ENCODE peak calls at places on chromosome X, in five cellular contexts. W is spleen, O is vagina, A is gastrocnemius medialis, E is HL-60. U is an unnamed sample.
A peak's percentile ranks its signal among the peaks of the same experiment; 100 is the strongest.

GRCh38 chrX:1416965-1417760 is 25.2 kb upstream of the SLC25A6 start:
- DNase-seq in W (peak; percentile 40), O (no peak), A (no peak), E (no peak), U (no peak)

GRCh38 chrX:96770315-96770714 is 85.7 kb downstream of the DIAPH2 start:
- DNase-seq in W (no peak), O (no peak), A (no peak), E (no peak), U (no peak)

GRCh38 chrX:38627683-38628082 is 66.3 kb downstream of the TSPAN7 start:
- DNase-seq in W (no peak), O (no peak), A (peak; percentile 27), E (peak; percentile 13), U (no peak)

GRCh38 chrX:283115-283845 is 2.1 kb downstream of the PLCXD1 start:
- DNase-seq in W (peak; percentile 96), O (no peak), A (peak; percentile 83), E (peak; percentile 70), U (peak; percentile 76)

GRCh38 chrX:103614999-103615398 is 7.2 kb downstream of the TCEAL3 start:
- DNase-seq in W (no peak), O (no peak), A (no peak), E (no peak), U (no peak)

GRCh38 chrX:10726647-10727046 is 106.3 kb upstream of the MID1 start:
- DNase-seq in W (no peak), O (no peak), A (no peak), E (no peak), U (no peak)

GRCh38 chrX:1105671-1106419 is 106.6 kb downstream of the CRLF2 start:
- DNase-seq in W (no peak), O (no peak), A (no peak), E (no peak), U (no peak)

GRCh38 chrX:10395643-10396042 is 224.7 kb downstream of the MID1 start:
- DNase-seq in W (no peak), O (no peak), A (no peak), E (no peak), U (no peak)

GRCh38 chrX:23937100-23937499 is 29.3 kb downstream of the CXorf58 start:
- DNase-seq in W (no peak), O (no peak), A (no peak), E (no peak), U (no peak)

GRCh38 chrX:107576841-107577240 is 51.5 kb upstream of the PRPS1 start:
- DNase-seq in W (no peak), O (no peak), A (no peak), E (no peak), U (no peak)

GRCh38 chrX:32966956-32967355 is 244.4 kb downstream of the DMD start:
- DNase-seq in W (no peak), O (no peak), A (no peak), E (no peak), U (no peak)

GRCh38 chrX:1465261-1466231 is 12.8 kb upstream of the ASMTL start:
- DNase-seq in W (peak; percentile 75), O (peak; percentile 84), A (no peak), E (no peak), U (no peak)

GRCh38 chrX:51899741-51900140 is 6.3 kb downstream of the MAGED1 start:
- DNase-seq in W (no peak), O (no peak), A (no peak), E (no peak), U (no peak)

GRCh38 chrX:12315526-12315925 is 177.3 kb downstream of the FRMPD4 start:
- DNase-seq in W (no peak), O (no peak), A (no peak), E (no peak), U (no peak)

GRCh38 chrX:15204130-15204751 is 65.6 kb downstream of the ASB9 start:
- DNase-seq in W (no peak), O (no peak), A (no peak), E (no peak), U (no peak)

GRCh38 chrX:123846598-123847038 is 13.2 kb upstream of the XIAP start:
- DNase-seq in W (no peak), O (no peak), A (no peak), E (no peak), U (no peak)

GRCh38 chrX:67544871-67545771 is 1.3 kb downstream of the AR start:
- DNase-seq in W (peak; percentile 69), O (no peak), A (peak; percentile 28), E (no peak), U (no peak)

GRCh38 chrX:54807524-54808108 is at the start of gene MAGED2:
- DNase-seq in W (peak; percentile 85), O (no peak), A (no peak), E (no peak), U (no peak)

GRCh38 chrX:148588649-148589310 is 88.4 kb downstream of the AFF2 start:
- DNase-seq in W (no peak), O (no peak), A (no peak), E (no peak), U (no peak)

GRCh38 chrX:133913658-133914388 is 71.6 kb downstream of the GPC3 start:
- DNase-seq in W (no peak), O (no peak), A (no peak), E (no peak), U (no peak)
- H3K27ac ChIP-seq in W (no peak overlapping the region), O (no peak overlapping the region), A (no peak overlapping the region), E (no peak overlapping the region), U (no peak overlapping the region)

GRCh38 chrX:39805825-39806224 is 291.9 kb downstream of the BCOR start:
- DNase-seq in W (no peak), O (no peak), A (no peak), E (no peak), U (no peak)
- TF ChIP-seq CTCF in W (no peak), O (no peak), A (no peak), E (no peak), U (no peak)

DNA sequence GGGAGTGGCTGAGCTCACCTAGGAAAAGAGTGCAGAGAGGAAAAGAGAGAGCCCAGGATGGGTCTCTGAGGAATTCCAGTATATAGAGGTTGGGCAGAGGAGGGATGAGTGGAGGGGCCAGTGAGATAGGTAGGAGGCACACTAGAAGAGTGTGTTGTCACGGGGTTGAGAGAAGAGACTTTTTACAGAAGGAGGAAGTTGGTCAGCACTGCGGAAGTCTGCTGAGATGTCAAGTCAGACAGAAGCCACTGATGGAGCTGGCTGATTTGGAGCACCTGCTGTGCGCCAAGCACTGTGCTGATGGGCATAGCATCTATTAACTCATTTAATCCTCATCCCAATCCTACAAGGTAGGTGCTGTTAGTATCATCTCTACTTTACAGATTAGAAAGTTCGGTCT is 60.4 kb downstream of the EFNB1 start:
- DNase-seq in W (no peak), O (no peak), A (no peak), E (no peak), U (no peak)
- H3K27me3 ChIP-seq in W (peaks cover 5% of the 10 kb centered on the region), O (no peaks in the 10 kb centered on the region), A (peaks cover 3% of the 10 kb centered on the region), E (peaks cover 3% of the 10 kb centered on the region), U (no peaks in the 10 kb centered on the region)

GRCh38 chrX:40173662-40174593 is 76.2 kb upstream of the BCOR start:
- DNase-seq in W (peak; percentile 80), O (peak; percentile 43), A (no peak), E (peak; percentile 59), U (no peak)

GRCh38 chrX:40175416-40176255 is 77.9 kb upstream of the BCOR start:
- DNase-seq in W (peak; percentile 97), O (peak; percentile 84), A (peak; percentile 50), E (peak; percentile 83), U (no peak)

GRCh38 chrX:40172980-40173661 is 75.4 kb upstream of the BCOR start:
- DNase-seq in W (no peak), O (no peak), A (no peak), E (no peak), U (no peak)

GRCh38 chrX:40176256-40176978 is 78.7 kb upstream of the BCOR start:
- DNase-seq in W (peak; percentile 95), O (peak; percentile 95), A (peak; percentile 56), E (peak; percentile 62), U (no peak)

GRCh38 chrX:40174594-40175415 is 77.0 kb upstream of the BCOR start:
- DNase-seq in W (peak; percentile 88), O (no peak), A (no peak), E (peak; percentile 26), U (no peak)
- H3K27ac ChIP-seq in W (peak overlapping the region; percentile 98), O (peak overlapping the region; percentile 80), A (peak overlapping the region; percentile 82), E (peak overlapping the region; percentile 99), U (peak overlapping the region; percentile 93)

DNA sequence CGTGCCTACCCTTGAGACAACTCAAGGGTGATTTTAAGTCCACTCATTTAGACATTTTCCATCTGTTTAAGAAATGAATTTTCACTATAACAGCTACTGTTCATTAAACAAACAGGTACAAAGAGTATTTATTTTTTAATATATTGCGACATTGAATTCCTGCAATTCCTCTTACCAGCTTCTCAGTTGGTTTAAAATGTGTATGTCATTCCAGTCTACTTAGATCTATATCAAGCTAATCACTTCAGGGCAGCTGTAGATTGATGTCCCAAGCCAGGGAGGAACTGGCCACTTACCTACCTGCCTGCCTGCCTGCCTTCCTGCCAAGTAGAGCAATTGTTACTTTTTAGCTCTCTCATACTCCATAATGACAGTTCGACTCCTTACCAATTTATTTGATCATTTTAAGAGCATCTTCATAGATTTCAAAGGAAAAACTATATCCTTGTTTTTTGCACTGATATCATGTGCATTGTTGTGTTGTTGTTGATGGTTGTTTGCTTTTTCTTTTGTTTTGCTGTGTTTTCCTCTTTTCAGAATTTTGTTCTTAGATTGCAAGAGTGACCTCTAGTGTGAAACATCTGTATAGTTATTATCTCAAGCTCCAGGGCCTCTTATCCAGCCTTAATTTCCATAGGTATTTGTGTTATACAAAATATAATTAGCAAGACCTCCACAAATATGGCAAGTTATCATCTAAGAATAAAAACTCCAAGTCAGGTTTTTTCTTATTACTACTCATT is 120.9 kb upstream of the NRK start:
- DNase-seq in W (no peak), O (no peak), A (no peak), E (no peak), U (no peak)
- TF ChIP-seq CTCF in W (no peak), O (no peak), A (no peak), E (no peak), U (no peak)

U was measured in thoracic aorta.